ENCODE peak calls at places on chromosomes 12 and 14, in six cellular contexts. W is ovary, M is transverse colon, E is upper lobe of left lung, T is SK-N-SH, O is tibial nerve. F is an unnamed sample. For H3K4me1, the result is how much of the 10 kb centered on the place peaks cover.

GRCh38 chr12:125132698-125133400 is 67.6 kb downstream of the AACS start:
- DNase-seq in W (no peak), M (no peak), E (no peak), T (no peak), O (no peak), F (no peak)

GRCh38 chr12:46562625-46563228 is 190.2 kb upstream of the SLC38A2 start:
- DNase-seq in W (no peak), M (no peak), E (no peak), T (no peak), O (no peak), F (no peak)

GRCh38 chr12:9034095-9034494 is 44.7 kb downstream of the KLRG1 start:
- DNase-seq in W (no peak), M (no peak), E (no peak), T (no peak), O (no peak), F (no peak)

GRCh38 chr12:102847131-102847530 is 69.9 kb downstream of the PAH start:
- DNase-seq in W (no peak), M (no peak), E (no peak), T (no peak), O (no peak), F (no peak)

GRCh38 chr14:49593016-49593415 is 5.7 kb upstream of the LRR1 start:
- DNase-seq in W (no peak), M (no peak), E (no peak), T (no peak), O (no peak), F (no peak)

GRCh38 chr12:116650062-116650461 is 87.8 kb downstream of the SPRING1 start:
- DNase-seq in W (no peak), M (no peak), E (no peak), T (no peak), O (no peak), F (no peak)

GRCh38 chr12:19082365-19082911 is 47.1 kb upstream of the PLEKHA5 start:
- DNase-seq in W (no peak), M (no peak), E (no peak), T (no peak), O (no peak), F (no peak)

GRCh38 chr12:119460876-119461275 is 126.3 kb downstream of the CCDC60 start:
- DNase-seq in W (no peak), M (no peak), E (no peak), T (no peak), O (no peak), F (no peak)

GRCh38 chr12:131829795-131830334 is 1.7 kb downstream of the MMP17 start:
- DNase-seq in W (peak), M (no peak), E (no peak), T (peak), O (no peak), F (no peak)

GRCh38 chr14:53331921-53332320 is 178.8 kb upstream of the DDHD1 start:
- DNase-seq in W (no peak), M (no peak), E (no peak), T (no peak), O (no peak), F (no peak)

GRCh38 chr14:57266060-57266459 is 2.6 kb downstream of the EXOC5 start:
- DNase-seq in W (no peak), M (no peak), E (no peak), T (no peak), O (no peak), F (no peak)

GRCh38 chr14:76084374-76084773 is 67.3 kb upstream of the GPATCH2L start:
- DNase-seq in W (no peak), M (no peak), E (no peak), T (no peak), O (no peak), F (no peak)

GRCh38 chr12:128052341-128052740 is 214.6 kb upstream of the TMEM132C start:
- DNase-seq in W (no peak), M (no peak), E (no peak), T (no peak), O (no peak), F (no peak)

GRCh38 chr14:61103541-61104339 is 122.7 kb downstream of the SLC38A6 start:
- DNase-seq in W (peak), M (peak), E (peak), T (peak), O (no peak), F (no peak)

GRCh38 chr14:82067221-82067620 is 533.6 kb upstream of the SEL1L start:
- DNase-seq in W (no peak), M (no peak), E (no peak), T (no peak), O (no peak), F (no peak)

GRCh38 chr12:5965950-5966383 is 20.9 kb upstream of the ANO2 start:
- DNase-seq in W (no peak), M (peak), E (peak), T (peak), O (no peak), F (peak)

GRCh38 chr12:58105225-58106119 is 164.1 kb downstream of the ATP23 start:
- DNase-seq in W (no peak), M (no peak), E (no peak), T (no peak), O (no peak), F (no peak)

GRCh38 chr12:57208946-57209282 is 7.7 kb upstream of the NXPH4 start:
- DNase-seq in W (no peak), M (no peak), E (no peak), T (no peak), O (no peak), F (no peak)

GRCh38 chr12:27999521-27999920 is 27.0 kb upstream of the PTHLH start:
- DNase-seq in W (no peak), M (no peak), E (no peak), T (no peak), O (no peak), F (no peak)

GRCh38 chr14:75249251-75249957 is 29.2 kb upstream of the FOS start:
- DNase-seq in W (no peak), M (peak), E (peak), T (no peak), O (no peak), F (peak)

GRCh38 chr12:75699251-75699650 is 187.8 kb upstream of the KRR1 start:
- DNase-seq in W (no peak), M (no peak), E (no peak), T (no peak), O (no peak), F (no peak)

GRCh38 chr14:64766430-64767151 is 62.4 kb downstream of the PLEKHG3 start:
- DNase-seq in W (no peak), M (no peak), E (no peak), T (no peak), O (no peak), F (no peak)

GRCh38 chr12:3718100-3718499 is 34.8 kb downstream of the CRACR2A start:
- DNase-seq in W (no peak), M (no peak), E (peak), T (no peak), O (no peak), F (peak)

GRCh38 chr14:63952933-63953437 is 100.2 kb downstream of the SYNE2 start:
- DNase-seq in W (no peak), M (no peak), E (no peak), T (no peak), O (no peak), F (no peak)

GRCh38 chr14:101814869-101815268 is 53.4 kb downstream of the PPP2R5C start:
- DNase-seq in W (no peak), M (no peak), E (no peak), T (no peak), O (no peak), F (no peak)

GRCh38 chr12:92199846-92200576 is 54.4 kb upstream of the BTG1 start:
- DNase-seq in W (no peak), M (no peak), E (no peak), T (no peak), O (no peak), F (no peak)

GRCh38 chr12:26318661-26319068 is 123.3 kb downstream of the SSPN start:
- DNase-seq in W (peak), M (peak), E (peak), T (no peak), O (peak), F (no peak)

GRCh38 chr12:107101651-107102050 is 8.3 kb upstream of the CRY1 start:
- DNase-seq in W (no peak), M (no peak), E (no peak), T (no peak), O (no peak), F (no peak)

GRCh38 chr12:88579941-88580871 is at the start of gene KITLG:
- DNase-seq in W (peak), M (peak), E (peak), T (peak), O (peak), F (peak)

GRCh38 chr14:36254020-36254614 is 66.3 kb downstream of the MBIP start:
- DNase-seq in W (no peak), M (no peak), E (no peak), T (no peak), O (no peak), F (no peak)

GRCh38 chr12:65720739-65721138 is 103.5 kb upstream of the HMGA2 start:
- DNase-seq in W (no peak), M (no peak), E (no peak), T (no peak), O (no peak), F (no peak)

DNA sequence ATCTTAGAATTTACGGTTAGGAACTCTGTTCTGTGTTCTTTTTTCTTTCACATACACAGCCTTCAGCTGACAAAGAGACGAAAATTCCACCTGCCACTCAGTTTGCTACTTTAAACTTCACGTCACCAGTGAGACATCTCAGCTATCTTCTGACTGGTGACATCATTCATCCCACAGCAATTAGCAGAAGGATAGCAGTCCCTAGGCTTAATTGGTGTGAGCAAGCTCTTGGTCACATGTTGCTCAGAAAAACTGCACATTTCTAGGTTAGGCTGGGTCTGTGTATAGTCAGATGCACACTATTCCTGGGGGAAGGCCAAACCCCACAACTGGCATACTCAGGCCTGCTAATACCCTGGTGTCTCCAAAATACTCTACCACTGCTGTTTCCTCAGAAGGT is 23.9 kb downstream of the SLC7A7 start:
- DNase-seq in W (no peak), M (no peak), E (no peak), T (no peak), O (no peak), F (no peak)
- TF ChIP-seq EP300 in W (no peak), M (no peak), E (no peak), T (no peak), O (no peak), F (no peak)

GRCh38 chr12:109724321-109724892 is 10.8 kb downstream of the FAM222A start:
- DNase-seq in W (no peak), M (no peak), E (no peak), T (no peak), O (no peak), F (no peak)
- H3K4me1 ChIP-seq in W (under half), M (under half), E (under half), T (under half), O (half or more), F (under half)

GRCh38 chr14:93961610-93962009 is 14.8 kb downstream of the ASB2 start:
- DNase-seq in W (no peak), M (no peak), E (no peak), T (no peak), O (no peak), F (no peak)

GRCh38 chr14:93964281-93964680 is 12.1 kb downstream of the ASB2 start:
- DNase-seq in W (no peak), M (no peak), E (no peak), T (no peak), O (no peak), F (no peak)

GRCh38 chr14:93964820-93965286 is 11.5 kb downstream of the ASB2 start:
- DNase-seq in W (no peak), M (no peak), E (no peak), T (no peak), O (no peak), F (no peak)

GRCh38 chr14:93963692-93964091 is 12.7 kb downstream of the ASB2 start:
- DNase-seq in W (no peak), M (no peak), E (no peak), T (no peak), O (no peak), F (no peak)

DNA sequence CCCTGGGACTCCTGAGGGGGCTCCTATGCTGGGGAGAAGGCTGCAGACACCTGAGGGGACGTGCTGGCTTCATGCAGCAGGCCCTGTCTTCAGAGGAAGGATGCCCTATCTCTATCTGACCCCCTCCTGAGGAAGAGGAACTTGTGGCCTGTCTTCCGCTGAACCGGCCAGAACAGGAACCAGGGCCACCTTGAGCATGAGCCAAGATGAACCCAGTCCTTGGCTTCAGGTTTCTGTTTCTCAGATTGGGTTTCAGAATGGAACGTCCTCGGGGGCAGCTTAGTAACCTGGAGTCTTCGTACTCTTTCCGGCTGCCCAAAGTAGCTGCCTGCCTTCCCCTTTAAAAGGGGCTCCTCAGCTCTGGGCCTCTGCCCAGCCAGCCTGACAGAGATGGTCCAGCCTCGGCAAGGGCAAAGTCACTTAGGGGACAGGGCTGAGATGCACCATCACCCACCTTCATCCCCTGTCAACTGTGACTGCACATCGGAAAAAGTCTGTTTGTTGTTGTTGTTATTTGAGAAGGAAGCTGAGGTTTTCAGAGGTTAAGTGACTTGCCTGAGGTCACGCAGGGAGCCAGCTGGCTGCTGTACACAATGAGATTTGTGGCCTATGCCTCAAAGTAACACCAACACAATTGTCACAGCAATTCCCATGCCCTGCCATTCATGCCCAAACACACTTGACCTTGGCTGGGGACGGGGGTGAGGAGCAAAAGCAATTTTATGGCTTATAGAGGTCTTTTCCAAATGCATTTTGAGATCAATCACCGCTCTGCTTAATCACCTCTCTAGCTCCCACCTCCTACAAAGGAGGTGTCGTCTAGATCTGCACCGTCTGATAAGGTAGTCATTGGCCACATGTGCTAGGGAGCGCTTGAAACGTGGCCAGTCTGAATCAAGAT is 13.4 kb downstream of the ASB2 start:
- DNase-seq in W (no peak), M (peak), E (peak), T (no peak), O (no peak), F (no peak)
- TF ChIP-seq EP300 in W (no peak), M (no peak), E (no peak), T (no peak), O (no peak), F (no peak)

DNA sequence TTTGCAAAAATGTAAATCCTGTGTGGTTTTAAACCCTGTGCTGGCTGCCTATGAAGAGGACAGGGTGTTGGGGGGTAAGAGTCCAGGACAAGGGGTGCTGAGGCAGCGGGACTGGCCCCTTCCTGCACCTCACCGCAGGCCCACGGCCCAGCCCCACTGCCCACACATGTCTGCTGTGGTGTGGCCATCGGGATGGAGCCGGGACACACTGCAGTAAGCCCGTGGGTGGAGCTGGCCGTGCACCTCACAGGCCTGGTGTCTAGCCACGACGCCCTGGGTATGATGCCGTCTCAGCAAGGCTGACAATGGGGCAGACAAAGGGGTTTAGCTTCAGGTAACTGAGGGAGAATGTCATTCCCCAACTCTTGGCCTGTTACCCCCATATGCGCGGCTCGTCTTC is 19.6 kb downstream of the AMN start:
- DNase-seq in W (no peak), M (no peak), E (no peak), T (no peak), O (no peak), F (no peak)
- H3K4me1 ChIP-seq in W (under half), M (under half), E (under half), T (under half), O (under half), F (under half)

GRCh38 chr14:59377991-59378720 is 87.0 kb downstream of the GPR135 start:
- DNase-seq in W (peak), M (no peak), E (no peak), T (no peak), O (no peak), F (no peak)
- TF ChIP-seq EP300 in W (no peak), M (peak), E (no peak), T (no peak), O (peak), F (no peak)

DNA sequence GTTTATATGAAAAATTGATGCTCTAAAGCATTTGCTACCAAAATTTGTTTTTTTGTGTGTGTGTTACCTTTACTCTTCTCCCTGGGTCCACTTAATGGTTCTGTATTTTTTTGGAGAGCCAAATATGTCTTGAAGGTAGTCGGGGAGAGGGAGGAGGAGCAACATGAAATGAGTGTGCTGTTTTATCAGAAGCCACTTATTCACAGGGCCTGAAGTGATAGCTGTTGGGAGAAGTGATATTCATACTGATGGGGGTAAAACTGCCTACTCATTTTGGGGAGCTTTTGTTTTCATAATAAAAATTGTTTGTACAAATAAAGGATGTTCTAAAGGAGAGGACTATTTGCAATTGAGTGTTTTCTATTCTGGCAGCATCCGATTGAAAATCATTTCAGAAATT is 29.2 kb downstream of the CRADD start:
- DNase-seq in W (no peak), M (no peak), E (no peak), T (no peak), O (no peak), F (no peak)
- H3K4me1 ChIP-seq in W (under half), M (under half), E (under half), T (under half), O (under half), F (under half)